ENCODE peak calls at places on chromosome 11, in four cellular contexts. L, Y, F and V are unnamed samples.

GRCh38 chr11:74429205-74429604 is 31.0 kb upstream of the PGM2L1 start:
- DNase-seq in L (no peak), Y (no peak), F (no peak), V (no peak)

GRCh38 chr11:130913268-130913667 is 3.0 kb downstream of the SNX19 start:
- DNase-seq in L (no peak), Y (no peak), F (no peak), V (no peak)

GRCh38 chr11:47881145-47881544 is 33.0 kb upstream of the NUP160 start:
- DNase-seq in L (no peak), Y (no peak), F (no peak), V (no peak)

GRCh38 chr11:46826310-46827044 is 19.6 kb downstream of the CKAP5 start:
- DNase-seq in L (peak; percentile 66), Y (peak; percentile 68), F (peak; percentile 67), V (no peak)

GRCh38 chr11:83558281-83558680 is 272.1 kb upstream of the CCDC90B start:
- DNase-seq in L (no peak), Y (no peak), F (no peak), V (no peak)

GRCh38 chr11:31824791-31825452 is 13.8 kb upstream of the PAX6 start:
- DNase-seq in L (no peak), Y (no peak), F (no peak), V (no peak)

GRCh38 chr11:108743851-108744250 is 79.0 kb downstream of the DDX10 start:
- DNase-seq in L (no peak), Y (peak; percentile 37), F (no peak), V (no peak)

GRCh38 chr11:96303067-96303466 is 39.9 kb downstream of the MAML2 start:
- DNase-seq in L (no peak), Y (peak; percentile 81), F (no peak), V (no peak)

DNA sequence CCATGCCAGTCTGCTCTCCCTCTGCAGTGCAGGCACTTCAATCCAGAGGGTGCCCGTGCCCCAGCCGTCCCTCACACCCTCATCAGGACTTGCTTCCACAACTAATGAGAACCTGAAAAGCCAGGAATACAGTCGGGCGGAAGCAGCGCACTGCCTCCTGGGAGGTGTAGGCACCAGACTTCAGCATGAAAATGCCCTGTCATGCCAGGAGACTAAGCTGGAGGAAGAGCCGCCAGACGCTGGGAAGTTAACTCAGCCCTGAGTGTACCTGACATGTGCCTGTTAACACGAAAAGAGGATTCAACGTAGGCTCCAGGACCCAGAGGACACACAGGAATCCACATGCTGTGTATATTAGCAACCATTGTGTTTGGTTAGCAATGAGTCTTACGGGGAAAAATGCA is 40.0 kb upstream of the FLI1 start:
- DNase-seq in L (no peak), Y (peak; percentile 16), F (no peak), V (no peak)
- H3K4me3 ChIP-seq in L (no peak overlapping the region), Y (no peak overlapping the region), F (no peak overlapping the region), V (no peak overlapping the region)

DNA sequence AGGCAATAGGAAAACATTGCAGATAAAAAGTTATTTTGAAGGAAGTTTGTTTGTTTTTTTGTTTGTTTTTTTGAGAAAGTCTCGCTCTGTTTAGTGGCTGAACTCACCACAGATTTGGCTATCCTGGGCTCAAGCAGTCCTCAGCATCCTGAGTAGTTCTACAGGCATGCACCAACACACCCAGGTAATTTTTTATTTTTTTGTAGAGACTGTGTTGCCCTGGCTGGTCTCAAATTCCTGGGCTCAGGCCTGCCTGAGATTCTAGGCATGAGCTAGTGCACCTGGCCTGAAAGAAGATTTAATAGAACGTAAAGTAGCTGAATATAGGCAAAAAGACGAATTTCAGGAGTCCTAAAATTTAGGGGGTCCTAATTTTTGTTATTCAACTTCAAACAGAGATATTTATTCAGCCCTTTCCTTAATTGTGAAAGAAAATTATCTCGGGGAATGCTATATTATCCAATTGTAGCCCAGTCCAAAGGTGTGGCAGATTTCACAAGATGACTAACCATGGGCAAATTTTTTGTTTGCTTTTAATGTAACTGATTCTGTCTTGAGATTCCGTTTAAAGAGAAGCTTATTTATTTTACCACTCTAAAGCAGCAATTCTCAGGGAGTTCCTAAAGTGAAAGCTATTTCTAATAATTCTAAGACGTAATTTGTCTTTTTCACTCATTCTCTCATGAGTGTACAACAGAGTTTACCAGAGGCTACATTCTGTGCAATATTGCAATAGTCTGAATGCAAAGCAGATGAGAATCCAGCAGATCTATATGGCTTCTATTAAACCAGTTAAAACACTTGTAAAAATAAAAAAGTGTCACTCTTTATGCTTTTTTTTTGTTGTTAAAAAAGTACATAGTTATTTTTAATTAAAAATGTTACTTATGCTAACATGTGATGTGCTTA is 879 bp downstream of the IL18 start:
- DNase-seq in L (no peak), Y (no peak), F (no peak), V (no peak)
- H3K4me3 ChIP-seq in L (no peak overlapping the region), Y (no peak overlapping the region), F (peak overlapping the region; percentile 49), V (peak overlapping the region; percentile 61)

GRCh38 chr11:128579790-128580504 is 7.4 kb downstream of the ETS1 start:
- DNase-seq in L (peak; percentile 37), Y (peak; percentile 67), F (no peak), V (peak; percentile 46)

GRCh38 chr11:128580612-128581011 is 6.7 kb downstream of the ETS1 start:
- DNase-seq in L (no peak), Y (no peak), F (no peak), V (no peak)

GRCh38 chr11:128581908-128582307 is 5.5 kb downstream of the ETS1 start:
- DNase-seq in L (no peak), Y (no peak), F (no peak), V (no peak)

GRCh38 chr11:128584253-128584652 is 3.1 kb downstream of the ETS1 start:
- DNase-seq in L (no peak), Y (no peak), F (no peak), V (no peak)

GRCh38 chr11:128582496-128583366 is 4.6 kb downstream of the ETS1 start:
- DNase-seq in L (no peak), Y (peak; percentile 94), F (no peak), V (peak; percentile 67)
- H3K4me3 ChIP-seq in L (no peak overlapping the region), Y (no peak overlapping the region), F (no peak overlapping the region), V (no peak overlapping the region)

DNA sequence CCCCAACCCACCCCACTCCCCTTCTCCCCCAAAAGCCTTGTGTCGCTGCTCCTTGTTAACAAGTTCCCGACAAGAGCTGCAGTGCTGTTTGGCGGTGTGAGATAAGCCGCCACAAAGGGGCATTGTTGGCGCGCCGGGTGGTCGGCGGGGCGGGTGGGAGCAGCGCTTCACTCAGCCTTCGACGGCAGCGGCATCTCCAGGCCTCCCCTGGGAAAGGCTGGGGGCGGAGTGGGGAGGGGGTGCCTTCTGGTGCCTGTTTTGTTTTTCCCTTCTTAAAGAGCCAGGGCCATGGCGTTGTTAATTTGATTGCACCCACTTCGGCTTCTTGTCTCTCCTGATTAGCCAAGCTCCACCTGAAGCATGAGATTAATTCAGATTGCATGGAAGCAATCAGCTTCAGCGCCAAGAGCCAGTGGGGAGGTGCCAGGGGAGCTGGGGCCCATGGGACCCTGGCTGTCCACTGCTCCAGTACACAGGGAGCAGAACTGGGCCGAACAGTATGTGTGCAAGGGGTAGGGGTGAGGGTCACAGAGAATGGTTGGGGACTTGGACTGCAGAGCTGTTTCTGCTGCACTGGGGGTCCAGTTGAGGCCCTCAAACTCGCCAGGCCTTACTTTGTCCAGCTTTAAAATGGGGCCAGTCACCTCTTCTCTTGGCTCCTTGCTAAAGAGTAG is 165.1 kb downstream of the CEP164 start:
- DNase-seq in L (no peak), Y (no peak), F (no peak), V (no peak)
- H3K4me3 ChIP-seq in L (no peak overlapping the region), Y (no peak overlapping the region), F (no peak overlapping the region), V (no peak overlapping the region)

DNA sequence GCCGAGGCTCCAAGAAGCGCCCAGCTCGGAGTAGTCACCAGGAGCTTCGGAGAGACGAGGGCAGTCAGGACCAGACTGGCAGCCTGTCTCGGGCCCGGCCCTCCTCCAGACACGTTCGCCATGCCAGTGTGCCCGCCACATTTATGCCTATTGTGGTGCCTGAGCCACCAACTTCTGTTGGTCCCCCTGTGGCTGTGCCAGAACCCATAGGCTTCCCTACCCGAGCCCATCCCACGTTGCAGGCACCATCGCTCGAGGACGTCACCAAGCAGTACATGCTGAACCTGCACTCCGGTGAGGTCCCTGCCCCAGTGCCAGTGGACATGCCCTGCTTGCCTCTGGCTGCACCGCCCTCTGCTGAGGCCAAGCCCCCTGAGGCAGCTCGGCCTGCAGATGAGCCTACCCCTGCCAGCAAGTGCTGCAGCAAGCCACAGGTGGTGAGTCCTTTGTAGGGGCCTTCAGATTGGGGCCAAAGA is 3.4 kb downstream of the ARHGEF17 start:
- DNase-seq in L (no peak), Y (no peak), F (no peak), V (no peak)
- H3K4me3 ChIP-seq in L (peak overlapping the region; percentile 5), Y (peak overlapping the region; percentile 39), F (peak overlapping the region; percentile 71), V (peak overlapping the region; percentile 42)

DNA sequence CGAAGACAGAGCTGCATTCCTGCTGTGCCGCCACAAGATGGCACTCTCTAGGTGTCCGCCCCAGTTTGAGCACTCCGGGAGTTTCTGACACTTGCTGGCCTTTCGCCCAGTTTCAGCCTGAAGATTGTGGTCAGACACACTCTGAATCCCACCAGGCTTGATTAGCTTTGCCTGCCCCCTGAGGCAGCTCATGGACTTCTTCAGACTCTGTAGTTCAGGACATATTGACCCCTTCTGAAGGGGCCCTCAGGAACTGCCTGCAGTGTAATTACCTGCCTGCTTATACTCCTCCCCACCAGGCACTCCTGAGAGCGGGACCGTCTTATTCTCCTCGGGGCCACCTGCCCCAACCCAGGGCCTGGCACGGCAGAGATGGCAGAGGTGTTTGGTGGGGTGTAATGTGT is 46.2 kb downstream of the EIF3F start:
- DNase-seq in L (peak; percentile 69), Y (peak; percentile 86), F (peak; percentile 71), V (no peak)
- H3K4me3 ChIP-seq in L (no peak overlapping the region), Y (no peak overlapping the region), F (no peak overlapping the region), V (no peak overlapping the region)

GRCh38 chr11:129359748-129360147 is 15.9 kb upstream of the BARX2 start:
- DNase-seq in L (no peak), Y (no peak), F (no peak), V (no peak)

GRCh38 chr11:129348813-129349212 is 26.8 kb upstream of the BARX2 start:
- DNase-seq in L (no peak), Y (no peak), F (no peak), V (no peak)

GRCh38 chr11:129352627-129353026 is 23.0 kb upstream of the BARX2 start:
- DNase-seq in L (no peak), Y (no peak), F (no peak), V (no peak)

DNA sequence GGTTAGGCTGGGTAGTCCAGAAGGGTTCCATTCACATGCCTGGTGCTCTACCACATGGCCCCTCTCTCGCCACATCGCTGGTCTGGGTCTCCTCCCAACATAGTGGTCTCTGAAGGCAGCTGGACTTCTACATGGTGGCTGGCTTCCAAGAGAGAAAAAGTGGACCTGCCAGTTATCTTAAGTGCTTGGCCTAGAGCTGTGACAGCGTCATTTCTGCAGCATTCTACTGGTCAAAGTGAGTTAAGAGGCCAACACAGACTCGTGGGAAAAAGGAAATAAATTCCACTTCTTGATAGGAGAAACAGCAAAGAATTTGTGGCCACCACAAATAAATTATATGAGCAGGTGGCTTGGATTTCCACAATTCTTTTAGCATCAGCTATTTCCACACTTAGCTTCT is 21.0 kb upstream of the BARX2 start:
- DNase-seq in L (no peak), Y (no peak), F (no peak), V (no peak)
- H3K4me3 ChIP-seq in L (no peak overlapping the region), Y (no peak overlapping the region), F (no peak overlapping the region), V (no peak overlapping the region)